ENCODE peak calls at places on chromosomes 1 and 21, in ten cellular contexts. S is AG08396; V is kidney tubule cell; U is ACHN; M is NCI-H1092; R is T-helper 2 cell; I is nucleus accumbens; F is stimulated activated CD8-positive, alpha-beta memory T cell treated with anti-CD3 and anti-CD28 coated beads, Interleukin-4, amount 100 ng/mL, for 1 hour; N is Caki2; Z is CD8-positive, alpha-beta T cell. D is an unnamed sample.

GRCh38 chr21:18970416-18970815 is 566.8 kb upstream of the TMPRSS15 start:
- DNase-seq in M (no peak), I (no peak), U (no peak), N (no peak), S (no peak), Z (no peak), F (no peak), V (no peak), R (no peak), D (no peak)

GRCh38 chr1:161731241-161731640 is 9.9 kb downstream of the FCRLB start:
- DNase-seq in Z (no peak), R (no peak), M (no peak), F (no peak), S (no peak), V (no peak), I (no peak), N (no peak), U (no peak), D (no peak)

GRCh38 chr1:3717715-3718601 is 34.3 kb upstream of the CCDC27 start:
- DNase-seq in V (no peak), U (no peak), N (no peak), Z (no peak), F (no peak), I (no peak), R (no peak), S (peak), M (no peak), D (no peak)

GRCh38 chr1:226603030-226603960 is 54.7 kb downstream of the STUM start:
- DNase-seq in N (no peak), M (no peak), F (no peak), S (peak), I (peak), V (no peak), U (no peak), Z (no peak), R (no peak), D (peak)

GRCh38 chr1:62725255-62725654 is 37.1 kb upstream of the DOCK7 start:
- DNase-seq in U (no peak), V (no peak), S (peak), N (no peak), F (no peak), M (no peak), I (no peak), Z (no peak), R (no peak), D (peak)

GRCh38 chr1:19597463-19598309 is 46.4 kb upstream of the NBL1 start:
- DNase-seq in U (peak), Z (peak), S (peak), I (no peak), R (peak), N (peak), V (peak), M (no peak), F (no peak), D (no peak)

GRCh38 chr1:41333146-41333784 is 28.0 kb upstream of the FOXO6 start:
- DNase-seq in I (no peak), S (no peak), U (peak), F (no peak), Z (no peak), R (no peak), V (peak), M (no peak), N (peak), D (no peak)

GRCh38 chr1:96306809-96307208 is 414.8 kb upstream of the PTBP2 start:
- DNase-seq in M (no peak), F (no peak), V (peak), R (no peak), U (no peak), S (peak), I (no peak), Z (no peak), N (no peak), D (no peak)

GRCh38 chr1:155320661-155321576 is at the start of gene RUSC1:
- DNase-seq in I (peak), R (peak), Z (peak), F (no peak), V (peak), M (no peak), S (peak), N (no peak), U (no peak), D (peak)

GRCh38 chr1:163561570-163562295 is 240.0 kb downstream of the NUF2 start:
- DNase-seq in F (no peak), N (peak), R (no peak), M (peak), V (peak), Z (no peak), I (no peak), S (peak), U (peak), D (peak)

GRCh38 chr1:202811296-202812175 is 782 bp downstream of the PCAT6 start:
- DNase-seq in S (no peak), R (no peak), U (no peak), V (peak), M (no peak), Z (peak), F (no peak), N (no peak), I (no peak), D (no peak)

D was measured in midbrain.